ENCODE peak calls at places on chromosomes 11 and 22, in six cellular contexts. T is IMR-90, S is dorsolateral prefrontal cortex, L is colonic mucosa, B is BJ, W is adrenal gland. K is an unnamed sample.
A peak's percentile ranks its signal among the peaks of the same experiment; 100 is the strongest.

GRCh38 chr11:70584786-70585545 is 186.6 kb downstream of the CTTN start:
- DNase-seq in L (no peak), B (no peak), S (peak; percentile 22), T (no peak), W (no peak), K (peak; percentile 41)

GRCh38 chr11:6693342-6694228 is 10.4 kb upstream of the MRPL17 start:
- DNase-seq in B (peak; percentile 42), S (no peak), W (peak; percentile 32), T (peak; percentile 84), L (peak; percentile 25), K (peak; percentile 53)

GRCh38 chr11:83087035-83087434 is 15.3 kb upstream of the RAB30 start:
- DNase-seq in W (no peak), T (no peak), B (no peak), S (no peak), L (no peak), K (no peak)

GRCh38 chr22:27603823-27604190 is 197.7 kb downstream of the MN1 start:
- DNase-seq in T (no peak), B (no peak), L (no peak), S (no peak), W (no peak), K (peak; percentile 62)

GRCh38 chr22:26555478-26555877 is 34.5 kb downstream of the TPST2 start:
- DNase-seq in B (no peak), L (no peak), S (no peak), T (no peak), W (no peak), K (no peak)

GRCh38 chr11:94954753-94955152 is 18.6 kb downstream of the CWC15 start:
- DNase-seq in B (no peak), S (no peak), T (no peak), L (no peak), W (no peak), K (no peak)

GRCh38 chr11:119742263-119742861 is 13.4 kb upstream of the NECTIN1 start:
- DNase-seq in L (peak; percentile 62), S (peak; percentile 54), B (no peak), W (no peak), T (no peak), K (no peak)

GRCh38 chr11:46521947-46522681 is 71.7 kb downstream of the AMBRA1 start:
- DNase-seq in W (no peak), S (no peak), T (peak; percentile 79), L (no peak), B (no peak), K (no peak)

GRCh38 chr11:83175815-83176214 is 17.7 kb upstream of the ANKRD42 start:
- DNase-seq in L (no peak), S (no peak), W (no peak), T (no peak), B (no peak), K (no peak)

GRCh38 chr11:83051760-83052671 is 19.7 kb downstream of the RAB30 start:
- DNase-seq in B (peak; percentile 97), L (no peak), W (no peak), T (peak; percentile 98), S (no peak), K (peak; percentile 45)

GRCh38 chr22:49866646-49867045 is 13.0 kb downstream of the ZBED4 start:
- DNase-seq in L (no peak), W (no peak), S (no peak), T (no peak), B (no peak), K (no peak)

GRCh38 chr11:2088746-2089535 is 50.2 kb downstream of the IGF2 start:
- DNase-seq in W (no peak), B (no peak), L (no peak), S (no peak), T (no peak), K (no peak)

GRCh38 chr22:22674473-22674872 is 30.1 kb downstream of the GGTLC2 start:
- DNase-seq in L (no peak), W (no peak), B (no peak), T (no peak), S (no peak), K (no peak)

GRCh38 chr22:22682196-22682595 is 37.8 kb downstream of the GGTLC2 start:
- DNase-seq in B (no peak), W (no peak), T (no peak), L (no peak), S (no peak), K (no peak)

GRCh38 chr22:22682807-22683667 is 38.6 kb downstream of the GGTLC2 start:
- DNase-seq in L (no peak), S (no peak), B (no peak), T (peak; percentile 65), W (no peak), K (no peak)

GRCh38 chr22:22681221-22681739 is 36.9 kb downstream of the GGTLC2 start:
- DNase-seq in W (no peak), L (no peak), S (no peak), B (no peak), T (peak; percentile 50), K (no peak)

GRCh38 chr22:22678970-22679369 is 34.6 kb downstream of the GGTLC2 start:
- DNase-seq in W (no peak), T (no peak), B (no peak), S (no peak), L (no peak), K (no peak)
- H3K27me3 ChIP-seq in W (peaks cover 5% of the 10 kb centered on the region), T (peaks cover 11% of the 10 kb centered on the region), B (no peaks in the 10 kb centered on the region), S (peaks cover 3% of the 10 kb centered on the region), L (no peaks in the 10 kb centered on the region), K (no peaks in the 10 kb centered on the region)

GRCh38 chr11:73379189-73379880 is 3.1 kb downstream of the RELT start:
- DNase-seq in S (no peak), W (no peak), T (no peak), L (peak; percentile 34), B (no peak), K (no peak)
- TF ChIP-seq CTCF in S (no peak), W (no peak), T (no peak), L (no peak), B (no peak), K (no peak)

DNA sequence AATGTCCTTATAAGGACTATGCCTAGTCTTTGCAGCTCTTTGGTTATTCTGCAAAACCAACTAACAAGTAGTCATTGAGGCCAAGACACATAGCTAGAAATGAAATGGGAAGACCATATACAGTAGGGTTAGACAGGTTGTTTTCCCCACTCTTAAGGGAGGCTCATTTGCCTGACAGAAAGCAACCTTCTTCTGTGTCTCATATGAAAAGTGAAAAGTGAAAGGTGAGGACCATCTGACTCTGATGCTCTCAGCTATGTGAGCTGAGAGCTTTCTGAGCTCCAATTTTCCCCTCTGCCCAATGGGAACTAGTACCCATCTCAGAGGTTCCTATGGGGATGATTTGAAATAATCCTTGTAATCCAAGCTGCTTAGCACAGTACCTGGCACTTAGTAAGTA is 142.0 kb upstream of the BDNF start:
- DNase-seq in T (no peak), B (no peak), W (no peak), L (no peak), S (no peak), K (no peak)
- H3K27me3 ChIP-seq in T (no peaks in the 10 kb centered on the region), B (no peaks in the 10 kb centered on the region), W (no peaks in the 10 kb centered on the region), L (no peaks in the 10 kb centered on the region), S (no peaks in the 10 kb centered on the region), K (no peaks in the 10 kb centered on the region)

GRCh38 chr11:80720295-80720694 is 1279.5 kb upstream of the TENM4 start:
- DNase-seq in S (no peak), T (no peak), L (no peak), W (no peak), B (no peak), K (no peak)
- TF ChIP-seq CTCF in S (no peak), T (no peak), L (no peak), W (no peak), B (no peak), K (no peak)

GRCh38 chr11:79860336-79860735 is 419.5 kb upstream of the TENM4 start:
- DNase-seq in S (no peak), L (no peak), W (no peak), B (no peak), T (no peak), K (no peak)
- H3K27me3 ChIP-seq in S (no peaks in the 10 kb centered on the region), L (no peaks in the 10 kb centered on the region), W (no peaks in the 10 kb centered on the region), B (no peaks in the 10 kb centered on the region), T (no peaks in the 10 kb centered on the region), K (no peaks in the 10 kb centered on the region)

GRCh38 chr11:65478411-65479183 is 20.2 kb upstream of the MALAT1 start:
- DNase-seq in B (no peak), L (peak; percentile 63), S (no peak), T (peak; percentile 73), W (peak; percentile 66), K (peak; percentile 51)
- TF ChIP-seq CTCF in B (no peak), L (no peak), S (no peak), T (no peak), W (no peak), K (no peak)

GRCh38 chr11:61415381-61415780 is 14.4 kb downstream of the CPSF7 start:
- DNase-seq in S (no peak), T (no peak), W (no peak), L (no peak), B (no peak), K (no peak)
- H3K27me3 ChIP-seq in S (no peaks in the 10 kb centered on the region), T (no peaks in the 10 kb centered on the region), W (no peaks in the 10 kb centered on the region), L (no peaks in the 10 kb centered on the region), B (no peaks in the 10 kb centered on the region), K (no peaks in the 10 kb centered on the region)

GRCh38 chr11:111309516-111309915 is 11.2 kb downstream of the POU2AF3 start:
- DNase-seq in S (no peak), T (no peak), L (no peak), W (no peak), B (no peak), K (no peak)

GRCh38 chr11:111306321-111306720 is 8.0 kb downstream of the POU2AF3 start:
- DNase-seq in W (no peak), T (no peak), S (no peak), L (no peak), B (no peak), K (no peak)

GRCh38 chr11:111308140-111308539 is 9.8 kb downstream of the POU2AF3 start:
- DNase-seq in S (no peak), B (no peak), W (no peak), T (peak; percentile 39), L (peak; percentile 92), K (no peak)

GRCh38 chr11:111305871-111306270 is 7.5 kb downstream of the POU2AF3 start:
- DNase-seq in B (no peak), W (no peak), L (no peak), T (no peak), S (no peak), K (no peak)

GRCh38 chr11:111307472-111308108 is 9.2 kb downstream of the POU2AF3 start:
- DNase-seq in B (no peak), L (no peak), W (no peak), T (no peak), S (no peak), K (no peak)
- TF ChIP-seq CTCF in B (no peak), L (no peak), W (no peak), T (no peak), S (no peak), K (no peak)

DNA sequence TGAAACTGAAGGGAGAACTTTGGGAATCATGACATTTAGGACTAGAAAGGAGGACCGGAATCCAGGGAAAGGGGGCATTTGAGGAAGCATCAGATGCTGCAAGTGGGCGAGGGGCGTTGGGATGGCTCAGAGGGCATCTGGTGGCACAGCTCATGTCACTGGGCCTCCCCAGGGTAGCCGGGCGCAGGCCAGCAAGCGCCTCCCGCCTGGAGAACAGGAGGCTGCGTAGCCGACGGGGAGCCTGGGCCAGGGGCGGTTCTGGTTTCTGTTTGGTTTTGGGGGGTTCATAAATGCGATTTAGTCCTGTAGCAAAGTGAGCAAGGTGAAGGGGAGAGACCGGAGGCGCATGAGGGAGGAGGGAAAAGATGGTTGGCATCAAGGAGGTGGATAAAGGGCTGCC is 443 bp upstream of the ST14 start:
- DNase-seq in S (no peak), T (no peak), W (no peak), L (no peak), B (no peak), K (no peak)
- H3K27me3 ChIP-seq in S (peaks cover 35% of the 10 kb centered on the region), T (peaks cover 57% of the 10 kb centered on the region), W (peaks cover 29% of the 10 kb centered on the region), L (no peaks in the 10 kb centered on the region), B (peaks cover 44% of the 10 kb centered on the region), K (peaks cover 56% of the 10 kb centered on the region)